ENCODE peak calls at places on chromosomes 2 and 18, in nine cellular contexts. One of them, this sample, is unnamed.

GRCh38 chr2:160324161-160324768 is 124.2 kb upstream of the ITGB6 start:
- DNase-seq in amniotic stem cell: no peak
- DNase-seq in activated CD8-positive, alpha-beta memory T cell treated with anti-CD3 and anti-CD28 coated beads, Interleukin-2, amount 50 U/mL, for 48 hours: no peak
- DNase-seq in stimulated activated CD8-positive, alpha-beta memory T cell treated with anti-CD3 and anti-CD28 coated beads, Interleukin-2, amount 100 ng/mL, for 1 hour: peak; percentile 6
- DNase-seq in effector memory CD8-positive, alpha-beta T cell: peak; percentile 53
- DNase-seq in right atrium auricular region: no peak
- DNase-seq in lower lobe of right lung: peak; percentile 61
- DNase-seq in cerebellar nuclear complex: no peak
- DNase-seq in iPS-NIHi11: peak; percentile 41
- DNase-seq in this sample: peak; percentile 49

GRCh38 chr2:24491626-24492282 is 700 bp downstream of the NCOA1 start:
- DNase-seq in cerebellar nuclear complex: no peak
- DNase-seq in activated CD8-positive, alpha-beta memory T cell treated with anti-CD3 and anti-CD28 coated beads, Interleukin-2, amount 50 U/mL, for 48 hours: peak; percentile 77
- DNase-seq in stimulated activated CD8-positive, alpha-beta memory T cell treated with anti-CD3 and anti-CD28 coated beads, Interleukin-2, amount 100 ng/mL, for 1 hour: peak; percentile 35
- DNase-seq in lower lobe of right lung: peak; percentile 63
- DNase-seq in iPS-NIHi11: peak; percentile 78
- DNase-seq in right atrium auricular region: no peak
- DNase-seq in amniotic stem cell: no peak
- DNase-seq in effector memory CD8-positive, alpha-beta T cell: peak; percentile 58
- DNase-seq in this sample: no peak

GRCh38 chr2:158716091-158716815 is 78.9 kb upstream of the DAPL1 start:
- DNase-seq in iPS-NIHi11: no peak
- DNase-seq in amniotic stem cell: no peak
- DNase-seq in cerebellar nuclear complex: no peak
- DNase-seq in activated CD8-positive, alpha-beta memory T cell treated with anti-CD3 and anti-CD28 coated beads, Interleukin-2, amount 50 U/mL, for 48 hours: no peak
- DNase-seq in effector memory CD8-positive, alpha-beta T cell: no peak
- DNase-seq in lower lobe of right lung: no peak
- DNase-seq in stimulated activated CD8-positive, alpha-beta memory T cell treated with anti-CD3 and anti-CD28 coated beads, Interleukin-2, amount 100 ng/mL, for 1 hour: no peak
- DNase-seq in right atrium auricular region: peak; percentile 60
- DNase-seq in this sample: no peak

GRCh38 chr18:2223394-2223793 is 347.9 kb downstream of the METTL4 start:
- DNase-seq in lower lobe of right lung: no peak
- DNase-seq in cerebellar nuclear complex: no peak
- DNase-seq in amniotic stem cell: no peak
- DNase-seq in right atrium auricular region: no peak
- DNase-seq in iPS-NIHi11: no peak
- DNase-seq in activated CD8-positive, alpha-beta memory T cell treated with anti-CD3 and anti-CD28 coated beads, Interleukin-2, amount 50 U/mL, for 48 hours: no peak
- DNase-seq in stimulated activated CD8-positive, alpha-beta memory T cell treated with anti-CD3 and anti-CD28 coated beads, Interleukin-2, amount 100 ng/mL, for 1 hour: no peak
- DNase-seq in effector memory CD8-positive, alpha-beta T cell: no peak
- DNase-seq in this sample: no peak

GRCh38 chr2:36568533-36569246 is 29.3 kb downstream of the FEZ2 start:
- DNase-seq in iPS-NIHi11: no peak
- DNase-seq in activated CD8-positive, alpha-beta memory T cell treated with anti-CD3 and anti-CD28 coated beads, Interleukin-2, amount 50 U/mL, for 48 hours: no peak
- DNase-seq in right atrium auricular region: no peak
- DNase-seq in effector memory CD8-positive, alpha-beta T cell: no peak
- DNase-seq in lower lobe of right lung: no peak
- DNase-seq in cerebellar nuclear complex: no peak
- DNase-seq in amniotic stem cell: no peak
- DNase-seq in stimulated activated CD8-positive, alpha-beta memory T cell treated with anti-CD3 and anti-CD28 coated beads, Interleukin-2, amount 100 ng/mL, for 1 hour: no peak
- DNase-seq in this sample: no peak

GRCh38 chr2:220556658-220557057 is 929.2 kb downstream of the SLC4A3 start:
- DNase-seq in right atrium auricular region: no peak
- DNase-seq in cerebellar nuclear complex: no peak
- DNase-seq in amniotic stem cell: no peak
- DNase-seq in activated CD8-positive, alpha-beta memory T cell treated with anti-CD3 and anti-CD28 coated beads, Interleukin-2, amount 50 U/mL, for 48 hours: no peak
- DNase-seq in lower lobe of right lung: no peak
- DNase-seq in effector memory CD8-positive, alpha-beta T cell: no peak
- DNase-seq in stimulated activated CD8-positive, alpha-beta memory T cell treated with anti-CD3 and anti-CD28 coated beads, Interleukin-2, amount 100 ng/mL, for 1 hour: no peak
- DNase-seq in iPS-NIHi11: no peak
- DNase-seq in this sample: no peak

GRCh38 chr18:37869051-37869450 is 303.5 kb upstream of the CELF4 start:
- DNase-seq in amniotic stem cell: no peak
- DNase-seq in activated CD8-positive, alpha-beta memory T cell treated with anti-CD3 and anti-CD28 coated beads, Interleukin-2, amount 50 U/mL, for 48 hours: no peak
- DNase-seq in iPS-NIHi11: no peak
- DNase-seq in cerebellar nuclear complex: no peak
- DNase-seq in right atrium auricular region: no peak
- DNase-seq in stimulated activated CD8-positive, alpha-beta memory T cell treated with anti-CD3 and anti-CD28 coated beads, Interleukin-2, amount 100 ng/mL, for 1 hour: no peak
- DNase-seq in effector memory CD8-positive, alpha-beta T cell: no peak
- DNase-seq in lower lobe of right lung: no peak
- DNase-seq in this sample: no peak

GRCh38 chr18:41713969-41714700 is 240.9 kb upstream of the PIK3C3 start:
- DNase-seq in activated CD8-positive, alpha-beta memory T cell treated with anti-CD3 and anti-CD28 coated beads, Interleukin-2, amount 50 U/mL, for 48 hours: no peak
- DNase-seq in stimulated activated CD8-positive, alpha-beta memory T cell treated with anti-CD3 and anti-CD28 coated beads, Interleukin-2, amount 100 ng/mL, for 1 hour: no peak
- DNase-seq in effector memory CD8-positive, alpha-beta T cell: no peak
- DNase-seq in iPS-NIHi11: no peak
- DNase-seq in amniotic stem cell: no peak
- DNase-seq in right atrium auricular region: no peak
- DNase-seq in cerebellar nuclear complex: no peak
- DNase-seq in lower lobe of right lung: no peak
- DNase-seq in this sample: no peak

GRCh38 chr2:159516241-159516758 is 100.0 kb downstream of the BAZ2B start:
- DNase-seq in cerebellar nuclear complex: no peak
- DNase-seq in amniotic stem cell: no peak
- DNase-seq in lower lobe of right lung: no peak
- DNase-seq in stimulated activated CD8-positive, alpha-beta memory T cell treated with anti-CD3 and anti-CD28 coated beads, Interleukin-2, amount 100 ng/mL, for 1 hour: no peak
- DNase-seq in iPS-NIHi11: peak; percentile 53
- DNase-seq in right atrium auricular region: no peak
- DNase-seq in activated CD8-positive, alpha-beta memory T cell treated with anti-CD3 and anti-CD28 coated beads, Interleukin-2, amount 50 U/mL, for 48 hours: no peak
- DNase-seq in effector memory CD8-positive, alpha-beta T cell: peak; percentile 30
- DNase-seq in this sample: no peak

GRCh38 chr2:75466708-75467311 is 93.9 kb downstream of the EVA1A start:
- DNase-seq in amniotic stem cell: no peak
- DNase-seq in lower lobe of right lung: peak; percentile 43
- DNase-seq in effector memory CD8-positive, alpha-beta T cell: no peak
- DNase-seq in cerebellar nuclear complex: no peak
- DNase-seq in right atrium auricular region: no peak
- DNase-seq in activated CD8-positive, alpha-beta memory T cell treated with anti-CD3 and anti-CD28 coated beads, Interleukin-2, amount 50 U/mL, for 48 hours: peak; percentile 51
- DNase-seq in iPS-NIHi11: peak; percentile 73
- DNase-seq in stimulated activated CD8-positive, alpha-beta memory T cell treated with anti-CD3 and anti-CD28 coated beads, Interleukin-2, amount 100 ng/mL, for 1 hour: no peak
- DNase-seq in this sample: no peak

GRCh38 chr2:218806346-218806978 is 24.5 kb downstream of the CYP27A1 start:
- DNase-seq in lower lobe of right lung: peak; percentile 87
- DNase-seq in stimulated activated CD8-positive, alpha-beta memory T cell treated with anti-CD3 and anti-CD28 coated beads, Interleukin-2, amount 100 ng/mL, for 1 hour: no peak
- DNase-seq in cerebellar nuclear complex: no peak
- DNase-seq in right atrium auricular region: peak; percentile 90
- DNase-seq in activated CD8-positive, alpha-beta memory T cell treated with anti-CD3 and anti-CD28 coated beads, Interleukin-2, amount 50 U/mL, for 48 hours: no peak
- DNase-seq in amniotic stem cell: peak; percentile 82
- DNase-seq in iPS-NIHi11: no peak
- DNase-seq in effector memory CD8-positive, alpha-beta T cell: no peak
- DNase-seq in this sample: no peak

GRCh38 chr2:162365392-162365791 is 21.5 kb downstream of the GCA start:
- DNase-seq in lower lobe of right lung: no peak
- DNase-seq in stimulated activated CD8-positive, alpha-beta memory T cell treated with anti-CD3 and anti-CD28 coated beads, Interleukin-2, amount 100 ng/mL, for 1 hour: no peak
- DNase-seq in iPS-NIHi11: no peak
- DNase-seq in amniotic stem cell: no peak
- DNase-seq in cerebellar nuclear complex: no peak
- DNase-seq in effector memory CD8-positive, alpha-beta T cell: no peak
- DNase-seq in activated CD8-positive, alpha-beta memory T cell treated with anti-CD3 and anti-CD28 coated beads, Interleukin-2, amount 50 U/mL, for 48 hours: no peak
- DNase-seq in right atrium auricular region: no peak
- DNase-seq in this sample: no peak

GRCh38 chr2:40405440-40405839 is 46.5 kb downstream of the SLC8A1 start:
- DNase-seq in effector memory CD8-positive, alpha-beta T cell: no peak
- DNase-seq in cerebellar nuclear complex: no peak
- DNase-seq in activated CD8-positive, alpha-beta memory T cell treated with anti-CD3 and anti-CD28 coated beads, Interleukin-2, amount 50 U/mL, for 48 hours: no peak
- DNase-seq in stimulated activated CD8-positive, alpha-beta memory T cell treated with anti-CD3 and anti-CD28 coated beads, Interleukin-2, amount 100 ng/mL, for 1 hour: no peak
- DNase-seq in iPS-NIHi11: no peak
- DNase-seq in lower lobe of right lung: no peak
- DNase-seq in right atrium auricular region: no peak
- DNase-seq in amniotic stem cell: no peak
- DNase-seq in this sample: no peak

GRCh38 chr2:231394201-231395141 is 1.0 kb upstream of the B3GNT7 start:
- DNase-seq in stimulated activated CD8-positive, alpha-beta memory T cell treated with anti-CD3 and anti-CD28 coated beads, Interleukin-2, amount 100 ng/mL, for 1 hour: no peak
- DNase-seq in activated CD8-positive, alpha-beta memory T cell treated with anti-CD3 and anti-CD28 coated beads, Interleukin-2, amount 50 U/mL, for 48 hours: no peak
- DNase-seq in lower lobe of right lung: no peak
- DNase-seq in iPS-NIHi11: peak; percentile 76
- DNase-seq in cerebellar nuclear complex: no peak
- DNase-seq in right atrium auricular region: no peak
- DNase-seq in effector memory CD8-positive, alpha-beta T cell: no peak
- DNase-seq in amniotic stem cell: no peak
- DNase-seq in this sample: no peak

This sample was measured in CD14-positive monocyte.